ENCODE peak calls at places on chromosomes 7 and 10, in six cellular contexts. V is endothelial cell of umbilical vein; R is tibial artery; L is CD4-positive, alpha-beta T cell; J is WERI-Rb-1; U is dorsolateral prefrontal cortex. E is an unnamed sample.
A peak's percentile ranks its signal among the peaks of the same experiment; 100 is the strongest.

GRCh38 chr10:13051126-13051694 is 48.8 kb upstream of the OPTN start:
- DNase-seq in V (no peak), R (no peak), L (no peak), J (peak; percentile 28), U (no peak), E (no peak)

GRCh38 chr10:11539191-11539868 is 72.1 kb downstream of the USP6NL start:
- DNase-seq in V (peak; percentile 31), R (no peak), L (no peak), J (no peak), U (no peak), E (no peak)

GRCh38 chr10:131781791-131782190 is 119.0 kb upstream of the PPP2R2D start:
- DNase-seq in V (no peak), R (no peak), L (no peak), J (no peak), U (no peak), E (no peak)

GRCh38 chr10:96511044-96511945 is 2.4 kb downstream of the TLL2 start:
- DNase-seq in V (peak; percentile 23), R (no peak), L (no peak), J (peak; percentile 84), U (peak; percentile 15), E (no peak)

GRCh38 chr7:78081888-78082287 is 283.3 kb downstream of the PHTF2 start:
- DNase-seq in V (no peak), R (no peak), L (no peak), J (peak; percentile 41), U (no peak), E (no peak)

GRCh38 chr7:156173346-156173745 is 361.1 kb upstream of the SHH start:
- DNase-seq in V (no peak), R (no peak), L (no peak), J (no peak), U (no peak), E (no peak)

GRCh38 chr10:64320448-64320847 is 799.2 kb downstream of the REEP3 start:
- DNase-seq in V (no peak), R (no peak), L (no peak), J (no peak), U (no peak), E (no peak)

GRCh38 chr10:47031251-47031952 is 120.2 kb downstream of the PTPN20 start:
- DNase-seq in V (no peak), R (no peak), L (no peak), J (peak; percentile 22), U (no peak), E (peak; percentile 29)

GRCh38 chr7:7799138-7799537 is 80.7 kb upstream of the RPA3 start:
- DNase-seq in V (peak; percentile 36), R (no peak), L (no peak), J (no peak), U (no peak), E (no peak)

GRCh38 chr10:3873728-3874461 is 88.9 kb upstream of the KLF6 start:
- DNase-seq in V (peak; percentile 64), R (no peak), L (no peak), J (no peak), U (no peak), E (no peak)

GRCh38 chr7:116955801-116956514 is 2.7 kb downstream of the ST7 start:
- DNase-seq in V (peak; percentile 67), R (no peak), L (no peak), J (no peak), U (no peak), E (no peak)

GRCh38 chr10:23994459-23995046 is 214.4 kb upstream of the KIAA1217 start:
- DNase-seq in V (peak; percentile 4), R (peak; percentile 23), L (no peak), J (peak; percentile 47), U (peak; percentile 20), E (no peak)

GRCh38 chr10:132630666-132631347 is 93.2 kb downstream of the INPP5A start:
- DNase-seq in V (no peak), R (peak; percentile 83), L (no peak), J (no peak), U (no peak), E (peak; percentile 92)

GRCh38 chr10:50582061-50582460 is 41.7 kb downstream of the SGMS1 start:
- DNase-seq in V (no peak), R (no peak), L (no peak), J (no peak), U (no peak), E (no peak)

GRCh38 chr7:71266912-71267311 is 135.0 kb downstream of the GALNT17 start:
- DNase-seq in V (no peak), R (no peak), L (no peak), J (no peak), U (no peak), E (no peak)

GRCh38 chr7:43439631-43440401 is 143.1 kb upstream of the STK17A start:
- DNase-seq in V (peak; percentile 37), R (no peak), L (peak; percentile 35), J (peak; percentile 73), U (no peak), E (no peak)

GRCh38 chr7:156560075-156560474 is 80.5 kb upstream of the RNF32 start:
- DNase-seq in V (no peak), R (no peak), L (no peak), J (no peak), U (no peak), E (no peak)

GRCh38 chr7:86301301-86301700 is 342.4 kb upstream of the GRM3 start:
- DNase-seq in V (no peak), R (no peak), L (no peak), J (no peak), U (no peak), E (no peak)

GRCh38 chr10:66167816-66168215 is 758.0 kb upstream of the LRRTM3 start:
- DNase-seq in V (no peak), R (no peak), L (no peak), J (no peak), U (no peak), E (no peak)

GRCh38 chr10:25565570-25565969 is 368.5 kb upstream of the MYO3A start:
- DNase-seq in V (no peak), R (no peak), L (no peak), J (peak; percentile 8), U (no peak), E (no peak)

GRCh38 chr7:36261019-36261754 is 108.1 kb downstream of the EEPD1 start:
- DNase-seq in V (no peak), R (no peak), L (no peak), J (no peak), U (no peak), E (no peak)

GRCh38 chr7:52017802-52018679 is 701.4 kb upstream of the COBL start:
- DNase-seq in V (peak; percentile 18), R (no peak), L (no peak), J (peak; percentile 56), U (no peak), E (no peak)
- TF ChIP-seq CTCF in V (peak; percentile 66), R (no peak), L (peak; percentile 23), J (peak; percentile 69), U (peak; percentile 24), E (no peak)

GRCh38 chr7:129855234-129855673 is 97.5 kb downstream of the UBE2H start:
- DNase-seq in V (peak; percentile 59), R (no peak), L (no peak), J (no peak), U (no peak), E (no peak)
- H3K27ac ChIP-seq in V (no peak overlapping the region), R (peak overlapping the region; percentile 49), L (no peak overlapping the region), J (no peak overlapping the region), U (no peak overlapping the region), E (peak overlapping the region; percentile 4)

GRCh38 chr10:104120512-104120902 is 1.5 kb upstream of the SFR1 start:
- DNase-seq in V (no peak), R (no peak), L (no peak), J (no peak), U (no peak), E (no peak)

GRCh38 chr10:104120903-104121484 is 977 bp upstream of the SFR1 start:
- DNase-seq in V (peak; percentile 93), R (peak; percentile 98), L (peak; percentile 79), J (peak; percentile 70), U (peak; percentile 76), E (peak; percentile 91)

GRCh38 chr10:104122273-104123107 is 519 bp downstream of the SFR1 start:
- DNase-seq in V (no peak), R (peak; percentile 45), L (no peak), J (no peak), U (no peak), E (no peak)

GRCh38 chr10:104121485-104122272 is at the start of gene SFR1:
- DNase-seq in V (peak; percentile 100), R (peak; percentile 98), L (peak; percentile 98), J (peak; percentile 99), U (peak; percentile 98), E (peak; percentile 99)

DNA sequence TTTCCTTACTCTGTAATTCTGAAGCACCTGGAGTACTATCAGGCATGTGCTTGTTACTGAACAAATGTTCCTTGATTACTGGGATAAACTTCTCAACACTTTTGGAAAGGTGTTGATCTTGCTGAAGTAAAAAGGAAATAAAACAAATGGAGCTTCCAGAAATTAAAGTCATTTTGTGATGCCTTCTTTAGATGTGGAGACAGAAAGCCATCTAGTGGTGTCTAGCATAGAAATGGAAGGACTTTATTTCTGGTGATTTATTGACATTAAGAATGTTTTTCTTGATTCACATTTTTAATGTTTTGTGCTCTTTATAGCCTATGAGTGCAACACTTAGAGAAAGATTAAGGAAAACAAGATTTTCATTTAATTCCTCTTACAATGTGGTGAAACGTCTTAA is 1.4 kb downstream of the SFR1 start:
- DNase-seq in V (peak; percentile 46), R (no peak), L (no peak), J (no peak), U (no peak), E (no peak)
- TF ChIP-seq CTCF in V (peak; percentile 14), R (peak; percentile 21), L (peak; percentile 27), J (no peak), U (peak; percentile 54), E (no peak)

GRCh38 chr7:139687980-139688632 is 89.7 kb downstream of the HIPK2 start:
- DNase-seq in V (no peak), R (no peak), L (no peak), J (no peak), U (peak; percentile 61), E (no peak)
- H3K27ac ChIP-seq in V (no peak overlapping the region), R (no peak overlapping the region), L (no peak overlapping the region), J (no peak overlapping the region), U (peak overlapping the region; percentile 24), E (peak overlapping the region; percentile 10)